ENCODE peak calls at places on chromosomes 6 and 20, in four cellular contexts. One of them, this sample, is unnamed. For H3K4me1, the result is how much of the 10 kb centered on the place peaks cover.

GRCh38 chr20:64102647-64103354 is 4.6 kb downstream of the NPBWR2 start:
- DNase-seq in fibroblast of lung: no peak
- DNase-seq in colonic mucosa: no peak
- DNase-seq in left lung: peak
- DNase-seq in this sample: no peak

GRCh38 chr6:48476257-48476656 is 365.3 kb upstream of the PTCHD4 start:
- DNase-seq in fibroblast of lung: peak
- DNase-seq in colonic mucosa: no peak
- DNase-seq in left lung: no peak
- DNase-seq in this sample: no peak

GRCh38 chr6:109794201-109794926 is 103.3 kb downstream of the FIG4 start:
- DNase-seq in fibroblast of lung: peak
- DNase-seq in colonic mucosa: no peak
- DNase-seq in left lung: no peak
- DNase-seq in this sample: no peak

GRCh38 chr6:154356690-154357089 is at the start of gene IPCEF1:
- DNase-seq in fibroblast of lung: no peak
- DNase-seq in colonic mucosa: no peak
- DNase-seq in left lung: no peak
- DNase-seq in this sample: no peak

GRCh38 chr20:51393566-51393965 is 149.0 kb downstream of the NFATC2 start:
- DNase-seq in fibroblast of lung: no peak
- DNase-seq in colonic mucosa: no peak
- DNase-seq in left lung: no peak
- DNase-seq in this sample: no peak

GRCh38 chr20:22684072-22684762 is 99.8 kb upstream of the FOXA2 start:
- DNase-seq in fibroblast of lung: peak
- DNase-seq in colonic mucosa: peak
- DNase-seq in left lung: no peak
- DNase-seq in this sample: no peak

GRCh38 chr20:23241416-23241815 is 109.2 kb upstream of the NXT1 start:
- DNase-seq in fibroblast of lung: no peak
- DNase-seq in colonic mucosa: no peak
- DNase-seq in left lung: no peak
- DNase-seq in this sample: no peak

GRCh38 chr20:14992071-14992654 is 654.8 kb upstream of the FLRT3 start:
- DNase-seq in fibroblast of lung: peak
- DNase-seq in colonic mucosa: no peak
- DNase-seq in left lung: no peak
- DNase-seq in this sample: no peak

GRCh38 chr6:17932362-17932852 is 55.0 kb downstream of the KIF13A start:
- DNase-seq in fibroblast of lung: peak
- DNase-seq in colonic mucosa: no peak
- DNase-seq in left lung: no peak
- DNase-seq in this sample: no peak

GRCh38 chr6:77440206-77440976 is 22.9 kb downstream of the HTR1B start:
- DNase-seq in fibroblast of lung: no peak
- DNase-seq in colonic mucosa: no peak
- DNase-seq in left lung: no peak
- DNase-seq in this sample: no peak

GRCh38 chr20:46631874-46632446 is 19.3 kb downstream of the SLC13A3 start:
- DNase-seq in fibroblast of lung: no peak
- DNase-seq in colonic mucosa: no peak
- DNase-seq in left lung: no peak
- DNase-seq in this sample: no peak

GRCh38 chr6:160520043-160520904 is 143.8 kb downstream of the LPA start:
- DNase-seq in fibroblast of lung: peak
- DNase-seq in colonic mucosa: peak
- DNase-seq in left lung: peak
- DNase-seq in this sample: peak

DNA sequence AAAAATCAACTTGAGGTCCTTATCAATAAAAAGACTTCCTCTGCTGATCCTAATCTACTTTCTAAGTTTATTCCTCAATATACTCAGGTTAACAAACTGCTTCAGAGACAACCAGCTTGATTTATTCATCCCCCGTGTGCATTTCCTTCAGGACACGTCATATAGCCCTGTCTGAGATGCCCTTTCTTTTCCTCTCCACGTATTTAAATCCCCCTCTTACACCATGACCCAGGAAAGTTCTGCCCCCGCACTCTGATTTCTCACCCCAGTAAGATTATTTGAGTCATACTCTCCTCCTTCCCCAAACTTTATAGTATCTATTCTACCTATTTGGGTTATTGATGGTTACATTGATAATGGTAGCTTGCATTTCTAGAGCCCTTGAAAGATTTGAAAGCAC is 9.8 kb upstream of the CGA start:
- DNase-seq in fibroblast of lung: no peak
- DNase-seq in colonic mucosa: no peak
- DNase-seq in left lung: no peak
- DNase-seq in this sample: no peak
- H3K27ac ChIP-seq in fibroblast of lung: no peak
- H3K27ac ChIP-seq in colonic mucosa: no peak
- H3K27ac ChIP-seq in left lung: no peak
- H3K27ac ChIP-seq in this sample: no peak

GRCh38 chr6:53326372-53327016 is 22.3 kb downstream of the ELOVL5 start:
- DNase-seq in fibroblast of lung: peak
- DNase-seq in colonic mucosa: no peak
- DNase-seq in left lung: no peak
- DNase-seq in this sample: no peak
- H3K4me1 ChIP-seq in fibroblast of lung: under half
- H3K4me1 ChIP-seq in colonic mucosa: under half
- H3K4me1 ChIP-seq in left lung: under half
- H3K4me1 ChIP-seq in this sample: under half

GRCh38 chr6:74066168-74066871 is 370.3 kb downstream of the CD109 start:
- DNase-seq in fibroblast of lung: peak
- DNase-seq in colonic mucosa: no peak
- DNase-seq in left lung: no peak
- DNase-seq in this sample: no peak
- H3K27ac ChIP-seq in fibroblast of lung: no peak
- H3K27ac ChIP-seq in colonic mucosa: no peak
- H3K27ac ChIP-seq in left lung: no peak
- H3K27ac ChIP-seq in this sample: no peak

GRCh38 chr20:57264908-57265648 is 1.4 kb downstream of the BMP7 start:
- DNase-seq in fibroblast of lung: no peak
- DNase-seq in colonic mucosa: no peak
- DNase-seq in left lung: no peak
- DNase-seq in this sample: no peak

GRCh38 chr20:57264151-57264792 is 2.2 kb downstream of the BMP7 start:
- DNase-seq in fibroblast of lung: no peak
- DNase-seq in colonic mucosa: no peak
- DNase-seq in left lung: no peak
- DNase-seq in this sample: no peak

GRCh38 chr20:57263127-57263609 is 3.3 kb downstream of the BMP7 start:
- DNase-seq in fibroblast of lung: no peak
- DNase-seq in colonic mucosa: no peak
- DNase-seq in left lung: no peak
- DNase-seq in this sample: no peak

GRCh38 chr20:57262244-57263126 is 4.0 kb downstream of the BMP7 start:
- DNase-seq in fibroblast of lung: no peak
- DNase-seq in colonic mucosa: no peak
- DNase-seq in left lung: no peak
- DNase-seq in this sample: no peak

GRCh38 chr20:57263767-57264150 is 2.7 kb downstream of the BMP7 start:
- DNase-seq in fibroblast of lung: no peak
- DNase-seq in colonic mucosa: no peak
- DNase-seq in left lung: no peak
- DNase-seq in this sample: no peak
- H3K4me1 ChIP-seq in fibroblast of lung: under half
- H3K4me1 ChIP-seq in colonic mucosa: under half
- H3K4me1 ChIP-seq in left lung: under half
- H3K4me1 ChIP-seq in this sample: under half

DNA sequence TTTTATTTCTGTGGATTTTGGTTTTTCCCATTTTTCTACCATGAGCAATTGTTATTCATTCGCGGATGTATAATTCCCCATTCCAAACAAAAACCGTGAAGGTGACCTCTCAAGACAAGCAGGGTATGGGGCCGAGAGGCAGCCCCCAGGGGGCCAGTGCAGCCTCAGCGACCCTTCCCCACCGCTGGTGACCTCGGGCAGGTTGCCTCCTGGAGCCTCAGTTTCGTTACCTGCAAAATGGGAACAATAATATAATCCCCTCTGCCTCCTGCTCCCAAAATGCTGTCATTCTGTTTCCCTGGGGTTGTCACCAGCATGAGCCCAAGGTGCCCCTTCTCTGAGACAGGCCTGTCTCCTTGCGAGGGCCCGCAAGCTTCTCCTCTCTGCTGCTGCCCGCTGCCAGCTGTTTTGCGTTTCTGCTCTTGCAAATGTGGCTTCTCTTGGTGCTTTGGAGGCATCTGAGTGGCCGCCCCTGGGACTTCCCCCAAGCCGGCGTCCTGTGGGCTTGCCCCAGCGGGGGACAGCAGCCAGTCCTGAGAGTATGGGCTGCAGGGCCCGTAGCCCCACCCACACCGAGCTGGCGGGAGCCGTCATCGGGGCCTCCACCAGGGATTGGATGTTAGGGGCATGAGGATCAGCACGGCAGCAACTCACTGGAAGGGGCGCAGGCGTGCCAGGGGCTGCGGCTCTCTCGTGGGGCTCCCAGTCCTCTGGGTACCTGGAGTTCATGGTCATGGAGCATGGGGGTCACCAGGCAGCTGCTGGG is 161.9 kb downstream of the TAF4 start:
- DNase-seq in fibroblast of lung: no peak
- DNase-seq in colonic mucosa: no peak
- DNase-seq in left lung: peak
- DNase-seq in this sample: no peak
- H3K27ac ChIP-seq in fibroblast of lung: no peak
- H3K27ac ChIP-seq in colonic mucosa: no peak
- H3K27ac ChIP-seq in left lung: no peak
- H3K27ac ChIP-seq in this sample: no peak

GRCh38 chr6:38640216-38640909 is 634 bp upstream of the BTBD9 start:
- DNase-seq in fibroblast of lung: no peak
- DNase-seq in colonic mucosa: no peak
- DNase-seq in left lung: no peak
- DNase-seq in this sample: no peak
- H3K4me1 ChIP-seq in fibroblast of lung: under half
- H3K4me1 ChIP-seq in colonic mucosa: under half
- H3K4me1 ChIP-seq in left lung: under half
- H3K4me1 ChIP-seq in this sample: under half

GRCh38 chr6:96777113-96777512 is 60.2 kb downstream of the GPR63 start:
- DNase-seq in fibroblast of lung: no peak
- DNase-seq in colonic mucosa: no peak
- DNase-seq in left lung: no peak
- DNase-seq in this sample: no peak

GRCh38 chr6:96781557-96781956 is 55.7 kb downstream of the GPR63 start:
- DNase-seq in fibroblast of lung: no peak
- DNase-seq in colonic mucosa: no peak
- DNase-seq in left lung: no peak
- DNase-seq in this sample: no peak

DNA sequence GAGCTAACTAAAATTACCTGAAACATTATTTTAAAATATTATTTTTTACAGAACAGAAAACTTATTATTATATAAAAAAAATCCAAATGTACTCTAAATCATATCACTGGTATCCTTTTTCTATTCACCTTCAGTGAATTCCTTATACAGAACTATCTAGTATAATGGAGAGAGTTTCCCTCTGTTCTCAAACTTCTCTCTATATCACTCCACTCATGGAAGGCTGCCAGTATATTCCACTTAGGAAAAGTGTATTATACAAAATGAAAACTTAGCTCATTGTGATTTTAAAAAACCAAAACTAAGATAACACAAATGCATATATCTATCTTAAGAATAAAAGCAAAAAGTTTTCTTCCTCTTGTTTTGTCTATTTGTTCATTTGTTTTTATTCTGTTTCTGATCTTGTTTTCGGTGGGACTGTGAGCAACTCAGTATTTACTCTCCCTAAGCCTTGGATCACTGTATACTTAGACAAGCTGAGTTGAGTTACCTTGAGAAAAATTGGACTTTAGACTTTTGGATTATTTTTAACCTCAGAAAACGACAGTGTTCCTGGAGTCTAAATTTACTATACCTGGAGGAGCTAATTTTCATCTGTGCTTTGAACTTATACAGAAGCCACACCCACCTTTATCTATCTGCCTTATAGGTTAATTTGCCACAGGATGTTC is 61.4 kb downstream of the GPR63 start:
- DNase-seq in fibroblast of lung: no peak
- DNase-seq in colonic mucosa: no peak
- DNase-seq in left lung: no peak
- DNase-seq in this sample: no peak
- H3K27ac ChIP-seq in fibroblast of lung: no peak
- H3K27ac ChIP-seq in colonic mucosa: no peak
- H3K27ac ChIP-seq in left lung: no peak
- H3K27ac ChIP-seq in this sample: no peak

DNA sequence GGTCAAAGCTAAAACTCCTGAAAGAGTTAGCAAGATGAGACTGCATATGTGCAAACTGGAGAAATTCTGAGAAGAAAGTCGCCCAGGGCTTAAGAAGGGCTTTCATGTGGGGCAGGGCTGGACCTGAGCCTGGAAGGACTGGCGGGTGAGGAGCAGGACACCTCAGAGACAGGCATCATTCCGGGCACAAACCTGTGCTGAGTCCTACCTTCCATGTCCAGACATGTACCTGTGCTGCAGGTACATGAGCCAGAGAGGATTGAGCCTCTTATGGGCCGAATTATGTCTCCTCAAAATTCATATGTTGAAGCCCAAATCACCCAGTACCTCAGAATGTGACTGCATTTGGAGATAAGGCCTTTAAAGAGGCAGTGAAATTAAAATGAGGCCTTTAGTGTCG is 171.0 kb downstream of the QRSL1 start:
- DNase-seq in fibroblast of lung: no peak
- DNase-seq in colonic mucosa: no peak
- DNase-seq in left lung: no peak
- DNase-seq in this sample: no peak
- H3K4me1 ChIP-seq in fibroblast of lung: under half
- H3K4me1 ChIP-seq in colonic mucosa: under half
- H3K4me1 ChIP-seq in left lung: under half
- H3K4me1 ChIP-seq in this sample: under half

DNA sequence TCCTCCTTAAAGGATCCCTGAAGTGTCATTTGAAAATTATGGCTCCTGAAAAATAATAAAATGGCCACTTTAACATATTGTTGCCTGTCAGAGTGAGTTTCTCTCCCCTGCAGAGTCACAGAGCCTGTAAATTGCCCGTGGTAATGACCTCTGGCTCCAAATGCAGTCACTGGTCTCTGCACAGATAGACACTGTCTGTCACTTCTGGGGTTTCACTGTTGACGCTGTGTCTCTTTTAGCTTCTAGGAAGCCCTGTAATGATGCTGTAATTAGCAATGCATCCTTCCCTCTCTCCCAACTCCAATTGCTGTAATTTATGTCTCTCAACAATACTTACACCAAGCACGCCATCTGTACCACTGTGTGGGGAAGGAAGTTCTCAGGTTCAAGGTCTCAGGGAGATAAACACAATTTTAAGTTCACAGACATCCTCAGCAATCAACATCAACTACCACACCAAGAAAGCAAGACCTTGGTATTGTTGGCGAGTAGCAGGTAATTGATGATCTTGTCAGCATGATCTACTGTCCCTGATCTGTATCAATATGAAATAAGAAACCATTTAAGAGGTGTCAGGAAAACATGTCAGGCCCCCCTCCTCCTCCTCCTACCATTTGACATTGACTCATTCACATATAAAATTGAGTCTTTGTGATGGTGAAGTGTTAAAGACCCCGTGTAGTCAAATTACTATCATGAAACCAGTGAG is 91.2 kb upstream of the SULF2 start:
- DNase-seq in fibroblast of lung: no peak
- DNase-seq in colonic mucosa: no peak
- DNase-seq in left lung: no peak
- DNase-seq in this sample: no peak
- H3K27ac ChIP-seq in fibroblast of lung: no peak
- H3K27ac ChIP-seq in colonic mucosa: no peak
- H3K27ac ChIP-seq in left lung: no peak
- H3K27ac ChIP-seq in this sample: no peak

This sample was measured in effector memory CD4-positive, alpha-beta T cell.